ENCODE peak calls at places on chromosomes 2 and 18, in eight cellular contexts. One of them, this sample, is unnamed.
A peak's percentile ranks its signal among the peaks of the same experiment; 100 is the strongest.

GRCh38 chr2:62998949-62999348 is 51.7 kb upstream of the OTX1 start:
- DNase-seq in spleen: no peak
- DNase-seq in dorsolateral prefrontal cortex: no peak
- DNase-seq in OCI-LY7: no peak
- DNase-seq in CD8-positive, alpha-beta T cell: no peak
- DNase-seq in colonic mucosa: no peak
- DNase-seq in tibial artery: no peak
- DNase-seq in GM23338: no peak
- DNase-seq in this sample: no peak

GRCh38 chr2:74472086-74472944 is at the start of gene MRPL53:
- DNase-seq in CD8-positive, alpha-beta T cell: peak; percentile 99
- DNase-seq in OCI-LY7: peak; percentile 97
- DNase-seq in GM23338: peak; percentile 98
- DNase-seq in colonic mucosa: peak; percentile 96
- DNase-seq in spleen: peak; percentile 98
- DNase-seq in dorsolateral prefrontal cortex: peak; percentile 93
- DNase-seq in tibial artery: peak; percentile 94
- DNase-seq in this sample: peak; percentile 95

GRCh38 chr2:85448840-85449588 is 30.5 kb downstream of the SH2D6 start:
- DNase-seq in CD8-positive, alpha-beta T cell: no peak
- DNase-seq in dorsolateral prefrontal cortex: no peak
- DNase-seq in spleen: no peak
- DNase-seq in OCI-LY7: no peak
- DNase-seq in GM23338: no peak
- DNase-seq in colonic mucosa: no peak
- DNase-seq in tibial artery: no peak
- DNase-seq in this sample: no peak

GRCh38 chr2:43609304-43609883 is 13.6 kb upstream of the THADA start:
- DNase-seq in OCI-LY7: peak; percentile 64
- DNase-seq in spleen: no peak
- DNase-seq in GM23338: peak; percentile 82
- DNase-seq in colonic mucosa: peak; percentile 56
- DNase-seq in dorsolateral prefrontal cortex: no peak
- DNase-seq in tibial artery: no peak
- DNase-seq in CD8-positive, alpha-beta T cell: no peak
- DNase-seq in this sample: no peak

GRCh38 chr2:73651586-73652230 is 9.5 kb upstream of the NAT8 start:
- DNase-seq in OCI-LY7: no peak
- DNase-seq in GM23338: no peak
- DNase-seq in CD8-positive, alpha-beta T cell: no peak
- DNase-seq in dorsolateral prefrontal cortex: no peak
- DNase-seq in colonic mucosa: no peak
- DNase-seq in spleen: no peak
- DNase-seq in tibial artery: no peak
- DNase-seq in this sample: no peak

GRCh38 chr2:197308635-197309368 is 1.8 kb downstream of the ANKRD44 start:
- DNase-seq in OCI-LY7: peak; percentile 41
- DNase-seq in tibial artery: no peak
- DNase-seq in GM23338: no peak
- DNase-seq in colonic mucosa: no peak
- DNase-seq in CD8-positive, alpha-beta T cell: no peak
- DNase-seq in spleen: no peak
- DNase-seq in dorsolateral prefrontal cortex: no peak
- DNase-seq in this sample: no peak

GRCh38 chr18:44679912-44680270 is 797 bp upstream of the SETBP1 start:
- DNase-seq in spleen: peak; percentile 90
- DNase-seq in tibial artery: peak; percentile 68
- DNase-seq in OCI-LY7: peak; percentile 52
- DNase-seq in colonic mucosa: peak; percentile 66
- DNase-seq in CD8-positive, alpha-beta T cell: peak; percentile 51
- DNase-seq in dorsolateral prefrontal cortex: no peak
- DNase-seq in GM23338: peak; percentile 72
- DNase-seq in this sample: no peak

GRCh38 chr2:239387811-239388210 is 13.0 kb downstream of the HDAC4 start:
- DNase-seq in OCI-LY7: no peak
- DNase-seq in spleen: peak; percentile 61
- DNase-seq in CD8-positive, alpha-beta T cell: no peak
- DNase-seq in dorsolateral prefrontal cortex: peak; percentile 31
- DNase-seq in tibial artery: no peak
- DNase-seq in GM23338: no peak
- DNase-seq in colonic mucosa: no peak
- DNase-seq in this sample: no peak

GRCh38 chr2:33225350-33225749 is 251.1 kb upstream of the RASGRP3 start:
- DNase-seq in colonic mucosa: no peak
- DNase-seq in tibial artery: no peak
- DNase-seq in dorsolateral prefrontal cortex: no peak
- DNase-seq in CD8-positive, alpha-beta T cell: no peak
- DNase-seq in spleen: no peak
- DNase-seq in GM23338: no peak
- DNase-seq in OCI-LY7: no peak
- DNase-seq in this sample: no peak

GRCh38 chr2:102166189-102166845 is 20.5 kb upstream of the IL1RL2 start:
- DNase-seq in colonic mucosa: no peak
- DNase-seq in CD8-positive, alpha-beta T cell: no peak
- DNase-seq in tibial artery: peak; percentile 21
- DNase-seq in OCI-LY7: no peak
- DNase-seq in GM23338: peak; percentile 54
- DNase-seq in dorsolateral prefrontal cortex: no peak
- DNase-seq in spleen: no peak
- DNase-seq in this sample: no peak

GRCh38 chr2:173550143-173550542 is 195.5 kb downstream of the CDCA7 start:
- DNase-seq in dorsolateral prefrontal cortex: no peak
- DNase-seq in CD8-positive, alpha-beta T cell: no peak
- DNase-seq in GM23338: no peak
- DNase-seq in spleen: no peak
- DNase-seq in colonic mucosa: no peak
- DNase-seq in tibial artery: no peak
- DNase-seq in OCI-LY7: no peak
- DNase-seq in this sample: no peak

GRCh38 chr2:141384676-141385075 is 746.1 kb downstream of the LRP1B start:
- DNase-seq in tibial artery: no peak
- DNase-seq in CD8-positive, alpha-beta T cell: no peak
- DNase-seq in dorsolateral prefrontal cortex: no peak
- DNase-seq in GM23338: no peak
- DNase-seq in colonic mucosa: no peak
- DNase-seq in OCI-LY7: no peak
- DNase-seq in spleen: no peak
- DNase-seq in this sample: no peak

GRCh38 chr18:58980991-58981390 is 116.3 kb downstream of the ZNF532 start:
- DNase-seq in colonic mucosa: no peak
- DNase-seq in dorsolateral prefrontal cortex: no peak
- DNase-seq in OCI-LY7: no peak
- DNase-seq in GM23338: no peak
- DNase-seq in CD8-positive, alpha-beta T cell: no peak
- DNase-seq in spleen: no peak
- DNase-seq in tibial artery: no peak
- DNase-seq in this sample: no peak

GRCh38 chr2:18105929-18106328 is 227.5 kb downstream of the KCNS3 start:
- DNase-seq in spleen: no peak
- DNase-seq in OCI-LY7: no peak
- DNase-seq in GM23338: no peak
- DNase-seq in tibial artery: no peak
- DNase-seq in CD8-positive, alpha-beta T cell: no peak
- DNase-seq in colonic mucosa: no peak
- DNase-seq in dorsolateral prefrontal cortex: no peak
- DNase-seq in this sample: no peak

GRCh38 chr2:37348155-37348554 is 3.7 kb downstream of the QPCT start:
- DNase-seq in GM23338: no peak
- DNase-seq in CD8-positive, alpha-beta T cell: no peak
- DNase-seq in dorsolateral prefrontal cortex: no peak
- DNase-seq in spleen: no peak
- DNase-seq in tibial artery: no peak
- DNase-seq in OCI-LY7: no peak
- DNase-seq in colonic mucosa: no peak
- DNase-seq in this sample: no peak

GRCh38 chr18:62612721-62613120 is 89.9 kb downstream of the ZCCHC2 start:
- DNase-seq in dorsolateral prefrontal cortex: no peak
- DNase-seq in colonic mucosa: no peak
- DNase-seq in GM23338: no peak
- DNase-seq in OCI-LY7: no peak
- DNase-seq in tibial artery: no peak
- DNase-seq in CD8-positive, alpha-beta T cell: no peak
- DNase-seq in spleen: no peak
- DNase-seq in this sample: no peak

GRCh38 chr18:62611395-62612241 is 88.8 kb downstream of the ZCCHC2 start:
- DNase-seq in colonic mucosa: no peak
- DNase-seq in tibial artery: no peak
- DNase-seq in spleen: no peak
- DNase-seq in CD8-positive, alpha-beta T cell: no peak
- DNase-seq in dorsolateral prefrontal cortex: no peak
- DNase-seq in OCI-LY7: no peak
- DNase-seq in GM23338: peak; percentile 42
- DNase-seq in this sample: no peak

GRCh38 chr18:62607708-62608428 is 85.0 kb downstream of the ZCCHC2 start:
- DNase-seq in colonic mucosa: no peak
- DNase-seq in tibial artery: no peak
- DNase-seq in OCI-LY7: no peak
- DNase-seq in dorsolateral prefrontal cortex: no peak
- DNase-seq in GM23338: no peak
- DNase-seq in spleen: no peak
- DNase-seq in CD8-positive, alpha-beta T cell: no peak
- DNase-seq in this sample: no peak

GRCh38 chr18:62612246-62612645 is 89.4 kb downstream of the ZCCHC2 start:
- DNase-seq in OCI-LY7: no peak
- DNase-seq in tibial artery: no peak
- DNase-seq in colonic mucosa: no peak
- DNase-seq in dorsolateral prefrontal cortex: no peak
- DNase-seq in GM23338: no peak
- DNase-seq in CD8-positive, alpha-beta T cell: no peak
- DNase-seq in spleen: no peak
- DNase-seq in this sample: no peak

DNA sequence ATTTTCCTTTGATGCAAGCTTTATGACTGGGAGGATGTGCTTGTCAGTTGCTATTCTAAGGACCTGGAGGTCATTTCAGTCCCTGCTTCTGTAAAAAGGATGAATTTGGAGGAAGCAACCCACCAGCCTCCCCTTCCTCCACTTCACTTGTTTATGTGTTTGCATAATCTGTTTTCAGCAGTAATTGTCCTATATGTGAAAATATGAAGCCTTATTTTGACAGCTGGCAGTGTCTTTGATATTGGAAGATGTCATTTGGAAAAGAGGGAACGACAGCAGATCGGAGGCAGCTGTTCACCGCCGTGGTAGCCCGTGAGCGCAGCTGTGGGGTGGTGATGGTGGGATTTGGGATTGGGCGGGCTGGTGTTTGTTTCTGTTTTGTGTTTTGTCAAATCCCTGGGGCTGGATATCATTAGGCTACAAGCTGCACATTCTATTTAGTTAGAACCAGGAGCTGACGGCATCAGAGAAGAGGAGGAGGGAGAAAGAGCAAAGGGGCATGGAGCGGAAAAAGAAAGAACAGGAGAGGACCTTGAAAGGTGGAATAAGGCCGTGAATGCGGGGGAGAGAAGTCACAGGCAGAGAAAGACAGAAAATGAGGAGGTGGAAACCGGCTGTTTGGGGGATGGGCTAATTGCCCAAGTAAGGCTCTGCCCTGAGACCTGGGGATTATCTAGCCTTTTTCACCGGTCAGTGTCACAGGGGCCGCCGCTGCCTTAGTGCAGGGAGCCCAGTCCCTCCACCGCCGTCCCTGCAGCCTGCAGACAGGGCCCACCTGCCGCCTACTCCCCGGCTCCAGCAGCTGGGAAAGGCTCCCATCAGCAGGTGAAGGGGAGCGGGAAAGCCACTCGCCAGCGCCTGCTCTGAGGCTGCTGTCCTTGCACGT is 87.9 kb downstream of the ZCCHC2 start:
- DNase-seq in tibial artery: no peak
- DNase-seq in dorsolateral prefrontal cortex: no peak
- DNase-seq in CD8-positive, alpha-beta T cell: no peak
- DNase-seq in OCI-LY7: no peak
- DNase-seq in colonic mucosa: no peak
- DNase-seq in GM23338: peak; percentile 57
- DNase-seq in spleen: no peak
- DNase-seq in this sample: no peak
- H3K4me3 ChIP-seq in tibial artery: peak overlapping the region; percentile 27
- H3K4me3 ChIP-seq in dorsolateral prefrontal cortex: peak overlapping the region; percentile 53
- H3K4me3 ChIP-seq in CD8-positive, alpha-beta T cell: no peak overlapping the region
- H3K4me3 ChIP-seq in OCI-LY7: no peak overlapping the region
- H3K4me3 ChIP-seq in colonic mucosa: no peak overlapping the region
- H3K4me3 ChIP-seq in GM23338: peak overlapping the region; percentile 36
- H3K4me3 ChIP-seq in spleen: no peak overlapping the region
- H3K4me3 ChIP-seq in this sample: peak overlapping the region; percentile 59

GRCh38 chr2:112972423-112973086 is 5.3 kb upstream of the IL36G start:
- DNase-seq in GM23338: no peak
- DNase-seq in dorsolateral prefrontal cortex: no peak
- DNase-seq in CD8-positive, alpha-beta T cell: no peak
- DNase-seq in tibial artery: no peak
- DNase-seq in colonic mucosa: no peak
- DNase-seq in spleen: no peak
- DNase-seq in OCI-LY7: no peak
- DNase-seq in this sample: no peak

GRCh38 chr2:112962308-112963175 is 15.3 kb upstream of the IL36G start:
- DNase-seq in OCI-LY7: no peak
- DNase-seq in CD8-positive, alpha-beta T cell: no peak
- DNase-seq in GM23338: no peak
- DNase-seq in colonic mucosa: no peak
- DNase-seq in tibial artery: no peak
- DNase-seq in dorsolateral prefrontal cortex: no peak
- DNase-seq in spleen: no peak
- DNase-seq in this sample: no peak

GRCh38 chr2:112967023-112967422 is 10.8 kb upstream of the IL36G start:
- DNase-seq in spleen: no peak
- DNase-seq in GM23338: no peak
- DNase-seq in CD8-positive, alpha-beta T cell: no peak
- DNase-seq in OCI-LY7: no peak
- DNase-seq in tibial artery: no peak
- DNase-seq in colonic mucosa: no peak
- DNase-seq in dorsolateral prefrontal cortex: no peak
- DNase-seq in this sample: no peak
- TF ChIP-seq CTCF in spleen: no peak
- TF ChIP-seq CTCF in GM23338: no peak
- TF ChIP-seq CTCF in CD8-positive, alpha-beta T cell: no peak
- TF ChIP-seq CTCF in OCI-LY7: no peak
- TF ChIP-seq CTCF in tibial artery: no peak
- TF ChIP-seq CTCF in colonic mucosa: no peak
- TF ChIP-seq CTCF in dorsolateral prefrontal cortex: no peak
- TF ChIP-seq CTCF in this sample: no peak

GRCh38 chr18:8708670-8709069 is 3.3 kb downstream of the MTCL1 start:
- DNase-seq in colonic mucosa: no peak
- DNase-seq in CD8-positive, alpha-beta T cell: no peak
- DNase-seq in dorsolateral prefrontal cortex: no peak
- DNase-seq in spleen: no peak
- DNase-seq in tibial artery: no peak
- DNase-seq in OCI-LY7: peak; percentile 36
- DNase-seq in GM23338: no peak
- DNase-seq in this sample: no peak
- H3K27ac ChIP-seq in colonic mucosa: no peak overlapping the region
- H3K27ac ChIP-seq in CD8-positive, alpha-beta T cell: no peak overlapping the region
- H3K27ac ChIP-seq in dorsolateral prefrontal cortex: no peak overlapping the region
- H3K27ac ChIP-seq in spleen: no peak overlapping the region
- H3K27ac ChIP-seq in tibial artery: no peak overlapping the region
- H3K27ac ChIP-seq in OCI-LY7: peak overlapping the region; percentile 73
- H3K27ac ChIP-seq in GM23338: no peak overlapping the region
- H3K27ac ChIP-seq in this sample: no peak overlapping the region

DNA sequence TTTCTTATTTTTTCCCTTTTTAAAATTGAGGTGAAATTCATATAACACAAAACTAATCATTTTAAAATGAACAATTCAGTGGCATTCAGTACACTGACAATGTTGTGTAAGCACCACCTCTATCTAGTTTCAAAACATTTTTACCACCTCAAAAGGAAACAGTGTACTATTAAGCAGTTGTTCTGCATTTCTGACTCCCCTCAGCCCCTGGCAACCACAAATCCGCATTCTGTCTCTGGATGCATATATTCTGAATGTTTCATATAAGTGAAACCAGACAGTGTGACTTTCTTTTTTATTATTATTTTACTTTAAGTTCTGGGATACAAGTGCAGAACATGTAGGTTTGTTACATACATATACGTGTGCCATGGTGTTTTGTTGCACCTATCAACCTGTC is 19.2 kb upstream of the TANK start:
- DNase-seq in colonic mucosa: no peak
- DNase-seq in CD8-positive, alpha-beta T cell: no peak
- DNase-seq in GM23338: no peak
- DNase-seq in spleen: no peak
- DNase-seq in tibial artery: no peak
- DNase-seq in dorsolateral prefrontal cortex: no peak
- DNase-seq in OCI-LY7: no peak
- DNase-seq in this sample: no peak
- H3K4me3 ChIP-seq in colonic mucosa: no peak overlapping the region
- H3K4me3 ChIP-seq in CD8-positive, alpha-beta T cell: no peak overlapping the region
- H3K4me3 ChIP-seq in GM23338: no peak overlapping the region
- H3K4me3 ChIP-seq in spleen: no peak overlapping the region
- H3K4me3 ChIP-seq in tibial artery: no peak overlapping the region
- H3K4me3 ChIP-seq in dorsolateral prefrontal cortex: no peak overlapping the region
- H3K4me3 ChIP-seq in OCI-LY7: no peak overlapping the region
- H3K4me3 ChIP-seq in this sample: no peak overlapping the region